ENCODE peak calls at places on chromosome 1, in five cellular contexts. L is lower leg skin, K is IMR-90, J is suprapubic skin, M is breast epithelium. F is an unnamed sample.

GRCh38 chr1:26607191-26607590 is 77.6 kb downstream of the RPS6KA1 start:
- DNase-seq in L (no peak), K (no peak), J (no peak), M (no peak), F (no peak)

GRCh38 chr1:231139125-231139649 is 22.7 kb upstream of the TRIM67 start:
- DNase-seq in L (no peak), K (peak), J (no peak), M (no peak), F (no peak)

GRCh38 chr1:42189931-42190853 is 25.6 kb upstream of the GUCA2A start:
- DNase-seq in L (no peak), K (peak), J (no peak), M (no peak), F (no peak)

GRCh38 chr1:60255565-60255964 is 182.0 kb upstream of the C1orf87 start:
- DNase-seq in L (no peak), K (peak), J (no peak), M (no peak), F (no peak)

GRCh38 chr1:177306019-177306415 is 135.3 kb downstream of the BRINP2 start:
- DNase-seq in L (no peak), K (no peak), J (no peak), M (no peak), F (no peak)

GRCh38 chr1:86552376-86552775 is 5.5 kb downstream of the CLCA4 start:
- DNase-seq in L (no peak), K (no peak), J (peak), M (no peak), F (no peak)

GRCh38 chr1:67987046-67987799 is 63.2 kb downstream of the DIRAS3 start:
- DNase-seq in L (no peak), K (peak), J (no peak), M (no peak), F (no peak)

GRCh38 chr1:41240806-41241747 is 1.0 kb downstream of the SCMH1 start:
- DNase-seq in L (peak), K (peak), J (peak), M (peak), F (peak)

GRCh38 chr1:8649875-8650274 is 167.6 kb downstream of the RERE start:
- DNase-seq in L (no peak), K (no peak), J (no peak), M (no peak), F (no peak)

GRCh38 chr1:19529570-19530145 is 44.3 kb upstream of the CAPZB start:
- DNase-seq in L (no peak), K (peak), J (no peak), M (no peak), F (no peak)

GRCh38 chr1:229529639-229530038 is 21.5 kb upstream of the NUP133 start:
- DNase-seq in L (no peak), K (no peak), J (no peak), M (no peak), F (no peak)

GRCh38 chr1:152884966-152885624 is 7.0 kb downstream of the SMCP start:
- DNase-seq in L (peak), K (no peak), J (no peak), M (no peak), F (no peak)

GRCh38 chr1:231918239-231919015 is 291.8 kb downstream of the DISC1 start:
- DNase-seq in L (no peak), K (peak), J (no peak), M (no peak), F (no peak)

GRCh38 chr1:61524206-61524605 is 200.7 kb downstream of the TM2D1 start:
- DNase-seq in L (no peak), K (no peak), J (no peak), M (no peak), F (no peak)

GRCh38 chr1:74505133-74505532 is 7.3 kb downstream of the LRRC53 start:
- DNase-seq in L (no peak), K (no peak), J (no peak), M (no peak), F (no peak)

GRCh38 chr1:202411421-202411820 is 62.9 kb downstream of the PPP1R12B start:
- DNase-seq in L (no peak), K (no peak), J (no peak), M (no peak), F (no peak)

GRCh38 chr1:180911640-180912161 is 996 bp upstream of the KIAA1614 start:
- DNase-seq in L (peak), K (peak), J (peak), M (no peak), F (no peak)

GRCh38 chr1:27571439-27572018 is 32.4 kb downstream of the AHDC1 start:
- DNase-seq in L (no peak), K (no peak), J (peak), M (no peak), F (no peak)

GRCh38 chr1:239240736-239241135 is 145.6 kb upstream of the CHRM3 start:
- DNase-seq in L (no peak), K (no peak), J (no peak), M (no peak), F (no peak)

GRCh38 chr1:2330511-2331199 is 60.7 kb downstream of the MORN1 start:
- DNase-seq in L (peak), K (peak), J (peak), M (peak), F (no peak)

GRCh38 chr1:16612332-16613172 is 812 bp downstream of the NBPF1 start:
- DNase-seq in L (peak), K (peak), J (peak), M (peak), F (no peak)

GRCh38 chr1:207433435-207433834 is 20.7 kb upstream of the CR2 start:
- DNase-seq in L (no peak), K (no peak), J (no peak), M (no peak), F (no peak)

GRCh38 chr1:53642215-53642555 is 96.8 kb downstream of the GLIS1 start:
- DNase-seq in L (peak), K (no peak), J (no peak), M (no peak), F (no peak)

GRCh38 chr1:197178998-197179397 is 32.5 kb upstream of the ASPM start:
- DNase-seq in L (no peak), K (peak), J (no peak), M (no peak), F (no peak)

GRCh38 chr1:80917225-80917624 is 883.5 kb upstream of the ADGRL2 start:
- DNase-seq in L (no peak), K (no peak), J (no peak), M (no peak), F (no peak)

GRCh38 chr1:206912445-206913095 is 9.2 kb downstream of the FCMR start:
- DNase-seq in L (peak), K (peak), J (no peak), M (peak), F (no peak)

GRCh38 chr1:172824199-172824598 is 165.3 kb downstream of the FASLG start:
- DNase-seq in L (no peak), K (peak), J (no peak), M (no peak), F (no peak)

GRCh38 chr1:176820292-176821056 is 344.0 kb downstream of the ASTN1 start:
- DNase-seq in L (no peak), K (no peak), J (no peak), M (no peak), F (no peak)

GRCh38 chr1:52159033-52159789 is 17.3 kb downstream of the ZFYVE9 start:
- DNase-seq in L (no peak), K (peak), J (no peak), M (no peak), F (no peak)

GRCh38 chr1:147769107-147769506 is 8.7 kb upstream of the GJA5 start:
- DNase-seq in L (no peak), K (no peak), J (no peak), M (peak), F (no peak)

GRCh38 chr1:9397984-9398526 is 105.4 kb downstream of the SPSB1 start:
- DNase-seq in L (no peak), K (peak), J (no peak), M (no peak), F (no peak)

GRCh38 chr1:183186820-183187219 is 756 bp downstream of the LAMC2 start:
- DNase-seq in L (no peak), K (no peak), J (no peak), M (no peak), F (no peak)

GRCh38 chr1:183180634-183181056 is 5.4 kb upstream of the LAMC2 start:
- DNase-seq in L (no peak), K (peak), J (peak), M (peak), F (no peak)

GRCh38 chr1:183180213-183180612 is 5.9 kb upstream of the LAMC2 start:
- DNase-seq in L (no peak), K (peak), J (peak), M (peak), F (no peak)

GRCh38 chr1:183191833-183192232 is 5.8 kb downstream of the LAMC2 start:
- DNase-seq in L (no peak), K (peak), J (no peak), M (no peak), F (no peak)

GRCh38 chr1:183185941-183186490 is at the start of gene LAMC2:
- DNase-seq in L (peak), K (peak), J (peak), M (peak), F (no peak)
- TF ChIP-seq POLR2A in L (no peak), K (no peak), J (no peak), M (no peak), F (no peak)

GRCh38 chr1:70462611-70463010 is 51.5 kb downstream of the CTH start:
- DNase-seq in L (no peak), K (no peak), J (no peak), M (no peak), F (no peak)
- TF ChIP-seq POLR2A in L (no peak), K (no peak), J (no peak), M (no peak), F (no peak)

GRCh38 chr1:113904292-113904673 is 316 bp downstream of the AP4B1 start:
- DNase-seq in L (no peak), K (no peak), J (no peak), M (no peak), F (no peak)

GRCh38 chr1:113901171-113901570 is 3.4 kb downstream of the AP4B1 start:
- DNase-seq in L (no peak), K (no peak), J (no peak), M (no peak), F (no peak)

GRCh38 chr1:113905435-113905861 is 322 bp downstream of the DCLRE1B start:
- DNase-seq in L (no peak), K (no peak), J (no peak), M (peak), F (peak)

GRCh38 chr1:113903496-113904291 is 905 bp downstream of the AP4B1 start:
- DNase-seq in L (no peak), K (no peak), J (no peak), M (no peak), F (no peak)

DNA sequence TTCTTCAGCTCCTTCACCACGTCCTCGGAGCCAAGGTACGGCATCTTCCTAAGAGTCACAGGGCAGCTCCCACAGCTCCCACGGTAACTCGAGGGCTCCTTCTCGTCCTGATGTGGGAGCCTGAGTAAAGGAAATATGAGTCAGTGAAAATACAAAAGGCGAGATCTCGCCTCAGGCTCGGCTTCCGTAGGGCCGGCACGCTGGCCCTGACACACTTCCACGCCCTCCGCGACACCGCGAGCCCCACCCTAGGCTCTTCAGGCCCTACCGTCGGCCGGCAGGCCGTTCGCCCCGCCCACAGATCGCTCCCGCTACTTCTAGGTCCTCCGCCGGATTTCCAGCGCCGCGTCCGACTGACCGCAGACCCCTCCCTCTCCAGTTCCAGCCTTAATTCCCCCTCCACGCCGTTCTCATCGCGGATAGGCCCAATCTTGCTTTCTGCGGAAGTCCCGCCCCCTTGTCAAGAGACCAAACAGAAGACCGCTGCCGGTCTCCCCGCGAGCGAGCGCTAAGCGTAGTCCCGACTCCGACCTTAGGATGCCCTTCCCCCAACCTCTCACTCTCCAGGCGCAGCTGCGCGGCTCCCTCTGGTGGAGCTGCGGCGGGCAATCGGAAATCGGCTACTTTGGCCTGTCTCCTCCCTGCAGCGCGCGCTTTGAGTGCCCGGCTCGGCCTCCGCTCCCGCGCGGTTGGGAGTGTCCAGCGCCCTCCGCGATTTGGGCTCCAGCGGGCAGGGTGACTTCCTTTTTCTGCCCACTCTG is at the start of the genes AP4B1 and DCLRE1B:
- DNase-seq in L (peak), K (peak), J (peak), M (peak), F (peak)
- TF ChIP-seq POLR2A in L (no peak), K (peak), J (no peak), M (no peak), F (peak)

GRCh38 chr1:184051485-184052193 is at the start of gene TSEN15:
- DNase-seq in L (peak), K (peak), J (peak), M (peak), F (peak)
- TF ChIP-seq POLR2A in L (no peak), K (peak), J (no peak), M (no peak), F (peak)

DNA sequence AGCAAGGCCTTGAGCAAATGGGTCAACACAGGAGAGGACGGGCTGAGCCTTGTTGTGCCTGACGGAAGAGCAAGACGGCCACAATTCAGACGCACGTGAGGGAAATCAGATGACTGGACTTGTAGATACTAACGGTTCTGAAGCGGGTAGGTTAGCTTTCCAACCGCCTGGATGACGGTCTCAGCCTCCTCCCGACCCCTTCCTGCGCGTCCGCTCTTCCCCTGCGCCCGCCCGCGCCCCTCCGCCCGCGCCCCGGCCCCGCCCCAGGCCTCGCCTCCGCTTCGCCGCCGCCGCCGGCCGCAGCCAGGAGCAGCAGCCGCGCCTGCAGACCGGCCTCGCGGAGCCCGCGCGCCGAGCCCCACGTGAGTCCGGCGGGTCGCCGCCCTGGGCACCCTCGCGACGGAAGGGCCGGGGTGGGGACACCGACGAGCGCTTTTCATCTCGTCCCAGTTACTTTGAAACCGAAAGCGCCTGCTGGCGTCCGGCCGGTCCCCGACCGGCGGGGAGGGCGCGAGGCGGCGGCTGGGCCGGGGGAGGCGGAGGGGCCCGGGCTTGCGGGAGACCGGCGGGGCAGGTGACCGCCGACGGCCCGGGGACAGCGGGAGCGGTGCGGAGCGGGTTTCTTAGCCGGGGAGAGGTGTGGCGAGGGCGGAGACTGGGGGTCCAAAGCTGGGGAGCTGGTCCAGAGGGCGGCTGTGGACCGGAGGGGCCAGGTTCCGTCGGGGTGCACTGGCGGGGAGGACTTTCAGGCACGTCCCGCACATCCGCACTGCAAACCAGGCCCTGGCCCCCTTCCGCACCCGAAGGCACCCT is at the start of gene TRAF5:
- DNase-seq in L (peak), K (peak), J (no peak), M (no peak), F (peak)
- TF ChIP-seq POLR2A in L (no peak), K (peak), J (no peak), M (no peak), F (peak)

DNA sequence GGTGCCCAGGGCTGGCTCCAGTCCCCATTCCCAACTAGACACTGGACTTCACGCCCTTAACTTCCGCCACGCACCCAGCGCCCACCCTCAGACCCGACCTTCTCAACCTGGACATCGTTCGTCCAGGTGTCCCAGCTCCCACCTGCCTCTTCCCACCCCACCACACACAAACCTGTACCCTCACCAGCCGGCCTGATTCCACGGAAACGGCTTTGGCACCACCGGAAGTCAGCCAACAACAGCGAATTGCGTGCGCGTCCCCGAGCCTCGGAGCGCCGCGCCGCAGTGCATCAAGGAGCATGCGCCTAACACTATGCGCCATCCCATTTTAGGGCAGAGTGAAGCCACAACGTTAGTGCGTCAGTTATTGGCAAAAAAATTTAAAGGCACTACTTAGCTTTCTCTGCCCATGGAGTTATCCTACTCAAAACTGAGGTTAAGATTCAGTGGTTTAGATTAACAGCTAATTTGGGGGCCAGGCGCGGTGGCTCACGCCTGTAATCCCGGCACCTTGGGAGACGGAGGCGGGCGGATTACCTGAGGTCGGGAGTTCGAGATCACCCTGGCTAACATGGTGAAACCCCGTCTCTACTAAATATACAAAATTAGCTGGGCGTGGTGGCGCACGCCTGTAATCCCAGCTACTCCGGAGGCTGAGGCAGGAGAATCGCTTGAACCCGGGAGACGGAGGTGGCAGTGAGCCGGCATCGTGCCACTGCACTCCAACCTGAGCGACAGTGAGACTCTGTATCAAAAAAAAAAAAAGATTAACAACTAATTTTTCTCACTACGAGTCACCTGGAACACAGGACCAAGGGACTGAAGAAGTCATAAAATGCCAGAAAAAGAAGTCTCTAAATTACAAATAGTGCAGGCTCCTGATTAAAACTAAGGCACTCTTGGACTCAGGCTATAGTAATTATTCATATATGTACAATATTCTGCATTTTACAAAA is at the start of gene GON4L:
- DNase-seq in L (peak), K (peak), J (peak), M (peak), F (peak)
- TF ChIP-seq POLR2A in L (no peak), K (peak), J (no peak), M (no peak), F (peak)

DNA sequence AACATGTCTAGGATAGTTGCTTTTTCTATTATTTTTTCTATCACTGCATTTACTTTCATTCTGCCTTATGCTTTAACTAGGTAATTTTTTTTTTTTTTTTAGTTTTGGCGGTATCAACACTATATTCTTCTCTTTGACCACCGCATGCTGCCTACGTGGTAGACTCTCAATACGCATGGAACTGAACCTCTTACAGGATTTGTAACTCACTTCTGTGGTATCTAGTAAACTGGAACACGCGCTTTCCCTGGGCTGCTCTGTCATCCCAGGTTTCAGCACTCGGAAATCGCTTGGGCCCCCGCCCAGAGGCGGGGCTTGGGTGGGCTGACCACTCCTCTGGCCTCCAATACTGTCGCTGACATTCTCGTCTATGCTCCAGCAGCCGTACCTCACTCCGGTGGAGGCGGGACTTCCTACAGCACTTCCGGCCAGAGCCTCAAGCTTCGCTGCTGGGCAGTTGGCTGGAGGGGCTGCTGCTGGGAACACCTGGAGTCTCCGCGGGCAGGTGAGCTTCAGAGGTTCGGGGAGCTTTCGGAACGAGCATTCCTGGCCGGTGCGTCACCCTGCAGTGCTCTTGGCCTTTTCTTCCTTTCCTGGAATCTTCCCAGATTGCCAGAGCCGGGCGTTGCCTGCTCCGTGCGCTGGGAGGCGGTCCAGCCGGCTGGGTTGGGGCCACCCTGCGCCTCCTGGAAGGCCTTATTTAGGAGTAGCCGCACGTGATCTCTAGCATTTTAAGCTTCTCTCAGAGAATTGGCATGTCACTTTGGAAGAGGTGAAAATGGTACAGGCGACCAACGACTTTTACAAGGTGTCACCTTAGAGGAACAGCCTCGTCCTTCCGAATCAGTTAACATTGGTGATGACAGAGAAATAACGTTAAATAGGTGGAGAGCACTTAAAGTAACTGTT is at the start of gene TBCE:
- DNase-seq in L (peak), K (peak), J (peak), M (peak), F (peak)
- TF ChIP-seq POLR2A in L (no peak), K (peak), J (no peak), M (peak), F (peak)